ENCODE peak calls at places on chromosome 18, in ten cellular contexts. One of them, this sample, is unnamed.

GRCh38 chr18:25493401-25493800 is 141.4 kb upstream of the ZNF521 start:
- DNase-seq in lower lobe of right lung: no peak
- DNase-seq in activated CD8-positive, alpha-beta memory T cell treated with anti-CD3 and anti-CD28 coated beads for 1 hour: no peak
- DNase-seq in amniotic stem cell: no peak
- DNase-seq in dorsolateral prefrontal cortex: no peak
- DNase-seq in smooth muscle cell of the brain vasculature: no peak
- DNase-seq in astrocyte of the spinal cord: no peak
- DNase-seq in stomach: no peak
- DNase-seq in memory B cell: no peak
- DNase-seq in K562: no peak
- DNase-seq in this sample: no peak

GRCh38 chr18:49447810-49448745 is 12.4 kb downstream of the DYM start:
- DNase-seq in lower lobe of right lung: no peak
- DNase-seq in activated CD8-positive, alpha-beta memory T cell treated with anti-CD3 and anti-CD28 coated beads for 1 hour: no peak
- DNase-seq in amniotic stem cell: peak; percentile 19
- DNase-seq in dorsolateral prefrontal cortex: no peak
- DNase-seq in smooth muscle cell of the brain vasculature: no peak
- DNase-seq in astrocyte of the spinal cord: peak; percentile 59
- DNase-seq in stomach: no peak
- DNase-seq in memory B cell: no peak
- DNase-seq in K562: peak; percentile 9
- DNase-seq in this sample: peak; percentile 32

GRCh38 chr18:79677221-79677620 is 2.4 kb upstream of the CTDP1 start:
- DNase-seq in lower lobe of right lung: no peak
- DNase-seq in activated CD8-positive, alpha-beta memory T cell treated with anti-CD3 and anti-CD28 coated beads for 1 hour: no peak
- DNase-seq in amniotic stem cell: no peak
- DNase-seq in dorsolateral prefrontal cortex: no peak
- DNase-seq in smooth muscle cell of the brain vasculature: no peak
- DNase-seq in astrocyte of the spinal cord: no peak
- DNase-seq in stomach: no peak
- DNase-seq in memory B cell: no peak
- DNase-seq in K562: no peak
- DNase-seq in this sample: no peak

GRCh38 chr18:49135871-49136270 is 185.1 kb upstream of the SMAD7 start:
- DNase-seq in lower lobe of right lung: no peak
- DNase-seq in activated CD8-positive, alpha-beta memory T cell treated with anti-CD3 and anti-CD28 coated beads for 1 hour: no peak
- DNase-seq in amniotic stem cell: no peak
- DNase-seq in dorsolateral prefrontal cortex: no peak
- DNase-seq in smooth muscle cell of the brain vasculature: no peak
- DNase-seq in astrocyte of the spinal cord: peak; percentile 50
- DNase-seq in stomach: no peak
- DNase-seq in memory B cell: no peak
- DNase-seq in K562: no peak
- DNase-seq in this sample: no peak

GRCh38 chr18:62329676-62330454 is 4.8 kb downstream of the TNFRSF11A start:
- DNase-seq in lower lobe of right lung: no peak
- DNase-seq in activated CD8-positive, alpha-beta memory T cell treated with anti-CD3 and anti-CD28 coated beads for 1 hour: no peak
- DNase-seq in amniotic stem cell: no peak
- DNase-seq in dorsolateral prefrontal cortex: no peak
- DNase-seq in smooth muscle cell of the brain vasculature: no peak
- DNase-seq in astrocyte of the spinal cord: peak; percentile 57
- DNase-seq in stomach: peak; percentile 65
- DNase-seq in memory B cell: no peak
- DNase-seq in K562: no peak
- DNase-seq in this sample: no peak

GRCh38 chr18:75811156-75811555 is 383.7 kb upstream of the SMIM21 start:
- DNase-seq in lower lobe of right lung: no peak
- DNase-seq in activated CD8-positive, alpha-beta memory T cell treated with anti-CD3 and anti-CD28 coated beads for 1 hour: no peak
- DNase-seq in amniotic stem cell: no peak
- DNase-seq in dorsolateral prefrontal cortex: no peak
- DNase-seq in smooth muscle cell of the brain vasculature: no peak
- DNase-seq in astrocyte of the spinal cord: no peak
- DNase-seq in stomach: no peak
- DNase-seq in memory B cell: no peak
- DNase-seq in K562: no peak
- DNase-seq in this sample: peak; percentile 34

GRCh38 chr18:60445341-60445740 is 72.8 kb upstream of the MC4R start:
- DNase-seq in lower lobe of right lung: no peak
- DNase-seq in activated CD8-positive, alpha-beta memory T cell treated with anti-CD3 and anti-CD28 coated beads for 1 hour: no peak
- DNase-seq in amniotic stem cell: peak; percentile 33
- DNase-seq in dorsolateral prefrontal cortex: no peak
- DNase-seq in smooth muscle cell of the brain vasculature: no peak
- DNase-seq in astrocyte of the spinal cord: peak; percentile 26
- DNase-seq in stomach: no peak
- DNase-seq in memory B cell: no peak
- DNase-seq in K562: no peak
- DNase-seq in this sample: no peak

GRCh38 chr18:48540329-48541025 is 1.6 kb downstream of the CTIF start:
- DNase-seq in lower lobe of right lung: peak; percentile 83
- DNase-seq in activated CD8-positive, alpha-beta memory T cell treated with anti-CD3 and anti-CD28 coated beads for 1 hour: no peak
- DNase-seq in amniotic stem cell: no peak
- DNase-seq in dorsolateral prefrontal cortex: peak; percentile 47
- DNase-seq in smooth muscle cell of the brain vasculature: no peak
- DNase-seq in astrocyte of the spinal cord: peak; percentile 62
- DNase-seq in stomach: peak; percentile 65
- DNase-seq in memory B cell: peak; percentile 51
- DNase-seq in K562: peak; percentile 70
- DNase-seq in this sample: no peak

GRCh38 chr18:63979409-63979908 is 9.6 kb downstream of the SERPINB8 start:
- DNase-seq in lower lobe of right lung: no peak
- DNase-seq in activated CD8-positive, alpha-beta memory T cell treated with anti-CD3 and anti-CD28 coated beads for 1 hour: no peak
- DNase-seq in amniotic stem cell: peak; percentile 38
- DNase-seq in dorsolateral prefrontal cortex: no peak
- DNase-seq in smooth muscle cell of the brain vasculature: no peak
- DNase-seq in astrocyte of the spinal cord: peak; percentile 73
- DNase-seq in stomach: peak; percentile 51
- DNase-seq in memory B cell: no peak
- DNase-seq in K562: peak; percentile 30
- DNase-seq in this sample: peak; percentile 55

GRCh38 chr18:13376841-13377351 is 158.3 kb downstream of the LDLRAD4 start:
- DNase-seq in lower lobe of right lung: no peak
- DNase-seq in activated CD8-positive, alpha-beta memory T cell treated with anti-CD3 and anti-CD28 coated beads for 1 hour: peak; percentile 44
- DNase-seq in amniotic stem cell: no peak
- DNase-seq in dorsolateral prefrontal cortex: no peak
- DNase-seq in smooth muscle cell of the brain vasculature: no peak
- DNase-seq in astrocyte of the spinal cord: no peak
- DNase-seq in stomach: no peak
- DNase-seq in memory B cell: no peak
- DNase-seq in K562: no peak
- DNase-seq in this sample: no peak

GRCh38 chr18:13520741-13521140 is 205.6 kb downstream of the FAM210A start:
- DNase-seq in lower lobe of right lung: no peak
- DNase-seq in activated CD8-positive, alpha-beta memory T cell treated with anti-CD3 and anti-CD28 coated beads for 1 hour: no peak
- DNase-seq in amniotic stem cell: no peak
- DNase-seq in dorsolateral prefrontal cortex: no peak
- DNase-seq in smooth muscle cell of the brain vasculature: no peak
- DNase-seq in astrocyte of the spinal cord: no peak
- DNase-seq in stomach: no peak
- DNase-seq in memory B cell: no peak
- DNase-seq in K562: no peak
- DNase-seq in this sample: no peak

GRCh38 chr18:47775961-47776360 is 154.5 kb downstream of the SMAD2 start:
- DNase-seq in lower lobe of right lung: no peak
- DNase-seq in activated CD8-positive, alpha-beta memory T cell treated with anti-CD3 and anti-CD28 coated beads for 1 hour: no peak
- DNase-seq in amniotic stem cell: no peak
- DNase-seq in dorsolateral prefrontal cortex: no peak
- DNase-seq in smooth muscle cell of the brain vasculature: no peak
- DNase-seq in astrocyte of the spinal cord: no peak
- DNase-seq in stomach: no peak
- DNase-seq in memory B cell: no peak
- DNase-seq in K562: peak; percentile 14
- DNase-seq in this sample: no peak

This sample was measured in astrocyte of the cerebellum.